ENCODE peak calls at places on chromosomes 13 and 19, in eight cellular contexts. C, G, S, D, L, E, H and N are unnamed samples.

GRCh38 chr13:80217614-80218456 is 123.1 kb downstream of the SPRY2 start:
- DNase-seq in C (no peak), G (no peak), S (no peak), D (peak), L (peak), E (no peak), H (no peak), N (no peak)

GRCh38 chr13:36915891-36916640 is 4.0 kb downstream of the SMAD9 start:
- DNase-seq in C (no peak), G (no peak), S (no peak), D (no peak), L (no peak), E (no peak), H (no peak), N (no peak)

GRCh38 chr13:106919638-106920037 is 351.7 kb upstream of the ARGLU1 start:
- DNase-seq in C (no peak), G (no peak), S (peak), D (no peak), L (no peak), E (no peak), H (no peak), N (no peak)

GRCh38 chr19:31348416-31349159 is 648 bp downstream of the TSHZ3 start:
- DNase-seq in C (no peak), G (no peak), S (peak), D (no peak), L (no peak), E (no peak), H (no peak), N (peak)

GRCh38 chr19:1062387-1063029 is 4.5 kb upstream of the ARHGAP45 start:
- DNase-seq in C (no peak), G (no peak), S (no peak), D (no peak), L (no peak), E (no peak), H (no peak), N (no peak)

GRCh38 chr13:30133554-30133912 is 173.8 kb downstream of the KATNAL1 start:
- DNase-seq in C (no peak), G (no peak), S (no peak), D (no peak), L (no peak), E (no peak), H (no peak), N (no peak)

GRCh38 chr13:105787518-105788085 is 747.9 kb downstream of the EFNB2 start:
- DNase-seq in C (no peak), G (no peak), S (no peak), D (peak), L (no peak), E (no peak), H (no peak), N (no peak)

GRCh38 chr13:52104624-52105023 is 24.2 kb downstream of the NEK5 start:
- DNase-seq in C (no peak), G (no peak), S (no peak), D (no peak), L (no peak), E (no peak), H (no peak), N (no peak)

GRCh38 chr13:26327905-26328304 is 74.0 kb downstream of the CDK8 start:
- DNase-seq in C (no peak), G (no peak), S (no peak), D (peak), L (no peak), E (no peak), H (no peak), N (no peak)

GRCh38 chr19:31810536-31811109 is 461.4 kb upstream of the TSHZ3 start:
- DNase-seq in C (no peak), G (no peak), S (no peak), D (no peak), L (no peak), E (no peak), H (no peak), N (no peak)

GRCh38 chr19:40596608-40597328 is 4.4 kb upstream of the LTBP4 start:
- DNase-seq in C (peak), G (peak), S (peak), D (peak), L (no peak), E (no peak), H (no peak), N (no peak)

GRCh38 chr13:42417624-42418023 is 145.7 kb downstream of the AKAP11 start:
- DNase-seq in C (no peak), G (no peak), S (no peak), D (no peak), L (no peak), E (no peak), H (no peak), N (no peak)

GRCh38 chr19:19356901-19357566 is 36.4 kb downstream of the MAU2 start:
- DNase-seq in C (no peak), G (no peak), S (no peak), D (no peak), L (no peak), E (no peak), H (no peak), N (no peak)

GRCh38 chr13:36124236-36124822 is 6.9 kb downstream of the DCLK1 start:
- DNase-seq in C (no peak), G (no peak), S (no peak), D (peak), L (no peak), E (no peak), H (no peak), N (no peak)

GRCh38 chr13:37369618-37370017 is 228.9 kb downstream of the POSTN start:
- DNase-seq in C (no peak), G (no peak), S (no peak), D (no peak), L (peak), E (no peak), H (no peak), N (no peak)

GRCh38 chr13:64817721-64818120 is 2412.4 kb downstream of the PCDH9 start:
- DNase-seq in C (no peak), G (no peak), S (no peak), D (peak), L (no peak), E (no peak), H (no peak), N (no peak)

GRCh38 chr19:5154129-5154798 is 185.4 kb downstream of the KDM4B start:
- DNase-seq in C (peak), G (peak), S (peak), D (peak), L (no peak), E (no peak), H (peak), N (peak)

GRCh38 chr13:46553886-46554855 is 1.2 kb downstream of the LRCH1 start:
- DNase-seq in C (peak), G (peak), S (peak), D (peak), L (no peak), E (peak), H (peak), N (peak)

GRCh38 chr13:32639502-32640105 is 53.4 kb downstream of the PDS5B start:
- DNase-seq in C (peak), G (peak), S (no peak), D (peak), L (peak), E (peak), H (no peak), N (peak)

GRCh38 chr13:24146961-24147569 is 13.5 kb upstream of the SPATA13 start:
- DNase-seq in C (no peak), G (no peak), S (no peak), D (no peak), L (no peak), E (no peak), H (no peak), N (no peak)

GRCh38 chr13:81140675-81141074 is 799.7 kb upstream of the SPRY2 start:
- DNase-seq in C (no peak), G (peak), S (no peak), D (no peak), L (no peak), E (no peak), H (no peak), N (no peak)

GRCh38 chr19:17946965-17947784 is 14.4 kb downstream of the CCDC124 start:
- DNase-seq in C (no peak), G (no peak), S (no peak), D (no peak), L (no peak), E (no peak), H (no peak), N (peak)
- TF ChIP-seq CTCF in C (no peak), G (no peak), S (no peak), D (no peak), L (no peak), E (no peak), H (no peak), N (no peak)

DNA sequence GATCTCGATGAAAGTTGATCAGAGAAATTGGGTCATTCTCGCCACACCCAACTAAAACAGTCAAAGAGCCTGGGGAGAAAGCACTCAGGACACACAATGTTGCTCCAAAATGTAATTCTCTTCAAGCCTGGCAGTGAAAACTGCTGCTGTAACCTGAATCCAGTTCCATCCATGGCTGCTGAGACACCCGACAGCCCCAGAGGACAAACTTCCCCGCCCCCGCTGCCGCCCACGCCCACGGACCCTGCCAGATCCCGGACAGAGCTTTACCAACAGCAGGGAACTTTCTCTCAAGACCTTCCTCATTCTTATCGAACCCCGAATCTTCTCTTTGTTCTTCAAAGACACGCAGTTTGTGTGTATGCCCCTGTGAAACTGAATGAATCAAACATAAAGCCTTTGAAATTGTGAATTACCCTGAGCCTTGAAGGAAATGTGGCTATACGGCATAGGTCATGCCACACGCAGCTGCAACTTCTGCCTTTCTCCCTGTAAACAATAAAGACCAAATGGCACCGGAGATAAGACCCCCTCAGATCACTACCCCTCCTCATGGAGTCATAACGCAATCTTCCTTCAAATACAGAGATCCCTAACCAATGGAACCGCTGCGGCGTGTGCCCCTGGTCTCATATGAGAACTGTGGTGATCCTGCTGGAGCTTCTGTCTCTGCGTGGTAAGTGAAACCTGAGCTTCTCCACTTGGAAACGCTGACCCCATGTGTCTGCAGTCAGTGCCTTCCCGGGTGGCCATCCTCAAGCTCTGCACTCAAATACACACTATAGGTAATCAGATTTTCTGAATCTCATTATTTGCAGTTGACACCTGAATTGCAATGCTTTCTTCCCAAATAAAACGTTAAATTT is 4.8 kb upstream of the LAMP1 start:
- DNase-seq in C (no peak), G (peak), S (peak), D (peak), L (no peak), E (no peak), H (no peak), N (peak)
- TF ChIP-seq CTCF in C (no peak), G (no peak), S (no peak), D (no peak), L (no peak), E (no peak), H (no peak), N (no peak)

GRCh38 chr13:112711528-112712265 is 21.9 kb downstream of the ATP11A start:
- DNase-seq in C (peak), G (peak), S (peak), D (peak), L (peak), E (peak), H (peak), N (peak)
- TF ChIP-seq CTCF in C (peak), G (peak), S (no peak), D (peak), L (peak), E (no peak), H (peak), N (no peak)

DNA sequence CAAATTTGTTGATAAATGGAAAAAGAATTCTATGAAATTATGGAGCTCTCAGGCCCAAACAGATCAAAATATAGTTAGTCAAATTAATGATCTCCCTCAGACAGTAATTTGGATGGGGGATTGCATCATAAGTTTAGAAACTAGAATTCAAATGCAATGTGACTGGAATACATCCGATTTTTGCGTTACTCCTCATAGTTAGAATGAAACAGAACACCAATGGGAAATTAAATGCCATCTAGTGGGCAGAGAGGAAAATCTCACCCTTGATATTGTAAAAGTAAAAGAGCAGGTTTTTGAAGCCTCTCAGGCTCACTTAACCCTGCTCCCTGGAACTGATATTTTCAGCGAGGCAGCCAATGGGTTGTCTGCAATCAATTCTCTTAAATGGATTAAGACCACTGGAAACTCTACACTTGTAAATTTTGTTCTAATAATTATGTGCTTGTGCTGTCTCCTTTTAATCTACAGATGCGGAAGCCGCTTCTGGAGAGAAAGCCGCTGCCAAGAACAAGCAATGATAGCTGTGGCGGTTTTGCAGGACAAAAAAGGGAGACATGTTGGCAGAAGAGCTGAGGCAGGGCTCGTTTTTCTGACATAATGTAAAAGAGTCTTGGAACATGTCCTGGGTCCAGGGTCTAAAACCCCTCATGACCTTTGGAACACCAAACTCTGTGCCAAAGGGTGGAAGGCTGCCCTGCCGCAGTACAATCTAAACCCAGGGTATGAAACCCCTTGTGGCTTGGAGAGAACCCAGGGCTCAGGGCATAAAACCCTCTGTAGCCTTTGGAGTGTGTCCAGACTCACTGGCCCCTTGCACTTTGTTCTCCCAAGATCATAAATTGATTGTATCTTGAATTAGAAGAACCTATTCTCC is 12.9 kb downstream of the ZNF417 start:
- DNase-seq in C (peak), G (no peak), S (no peak), D (peak), L (no peak), E (no peak), H (no peak), N (no peak)
- TF ChIP-seq CTCF in C (peak), G (peak), S (peak), D (peak), L (peak), E (no peak), H (peak), N (peak)

GRCh38 chr13:110152351-110152750 is 154.6 kb downstream of the COL4A1 start:
- DNase-seq in C (no peak), G (no peak), S (no peak), D (no peak), L (no peak), E (no peak), H (no peak), N (no peak)

GRCh38 chr13:110150384-110151091 is 156.4 kb downstream of the COL4A1 start:
- DNase-seq in C (no peak), G (no peak), S (no peak), D (peak), L (no peak), E (no peak), H (no peak), N (no peak)

GRCh38 chr13:110154370-110155031 is 152.5 kb downstream of the COL4A1 start:
- DNase-seq in C (no peak), G (no peak), S (no peak), D (no peak), L (no peak), E (no peak), H (no peak), N (no peak)

DNA sequence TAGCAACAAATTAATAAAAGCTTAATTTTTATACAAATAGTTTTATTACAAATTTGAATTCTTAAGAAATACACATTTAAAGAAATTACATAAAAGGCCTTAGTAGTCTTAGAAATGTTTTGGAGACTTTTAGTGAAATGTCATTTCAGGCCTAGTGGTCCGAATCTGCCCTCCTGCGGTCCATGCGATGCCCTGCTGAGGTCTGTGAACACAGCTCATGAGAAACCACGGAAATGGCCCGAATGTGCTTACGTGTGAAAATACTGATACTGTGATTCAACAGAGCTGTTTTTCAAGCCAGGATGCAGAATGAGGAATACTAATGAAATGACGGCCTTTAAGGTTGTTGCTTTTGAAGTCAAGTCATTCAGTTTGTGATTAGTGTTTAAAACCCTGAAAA is 157.9 kb downstream of the COL4A1 start:
- DNase-seq in C (no peak), G (no peak), S (no peak), D (no peak), L (no peak), E (no peak), H (no peak), N (no peak)
- TF ChIP-seq CTCF in C (no peak), G (no peak), S (no peak), D (no peak), L (no peak), E (no peak), H (no peak), N (no peak)

GRCh38 chr13:60120617-60121016 is 43.1 kb downstream of the DIAPH3 start:
- DNase-seq in C (no peak), G (no peak), S (no peak), D (no peak), L (no peak), E (no peak), H (no peak), N (no peak)
- TF ChIP-seq CTCF in C (no peak), G (no peak), S (no peak), D (no peak), L (no peak), E (no peak), H (no peak), N (no peak)

GRCh38 chr13:99432637-99433542 is 68.4 kb upstream of the TM9SF2 start:
- DNase-seq in C (peak), G (no peak), S (peak), D (peak), L (no peak), E (peak), H (peak), N (peak)

GRCh38 chr13:99435116-99435515 is 66.2 kb upstream of the TM9SF2 start:
- DNase-seq in C (no peak), G (no peak), S (no peak), D (no peak), L (no peak), E (no peak), H (no peak), N (no peak)

GRCh38 chr13:99436013-99436412 is 65.3 kb upstream of the TM9SF2 start:
- DNase-seq in C (no peak), G (no peak), S (no peak), D (peak), L (no peak), E (no peak), H (no peak), N (peak)

GRCh38 chr13:99433543-99434075 is 67.7 kb upstream of the TM9SF2 start:
- DNase-seq in C (no peak), G (no peak), S (no peak), D (no peak), L (no peak), E (no peak), H (no peak), N (peak)

DNA sequence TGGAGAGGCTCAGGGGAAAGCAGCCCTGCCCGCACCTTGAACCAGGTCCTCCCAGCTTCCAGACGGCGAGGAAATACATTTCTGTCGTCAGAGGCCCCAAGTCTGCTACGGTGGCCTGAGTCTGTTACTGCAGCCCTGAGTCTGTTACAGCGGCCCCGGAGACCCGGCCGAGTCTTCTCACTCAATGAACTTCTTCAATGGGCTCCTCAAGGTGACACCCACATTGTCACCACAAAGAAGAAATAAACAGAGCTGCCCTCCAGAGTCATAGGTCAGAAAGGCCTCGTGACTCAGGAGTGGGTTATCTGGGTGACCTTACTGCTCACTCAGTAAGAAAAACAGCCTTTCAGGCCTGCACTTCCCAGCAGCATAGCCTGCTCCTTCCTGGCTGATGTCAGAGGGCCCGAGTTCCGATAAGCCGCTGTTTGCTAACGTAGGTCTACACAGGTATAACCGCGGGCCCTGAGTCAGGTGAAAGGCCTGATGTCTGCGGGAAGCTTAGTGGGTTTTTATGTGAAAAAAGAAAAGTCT is 66.9 kb upstream of the TM9SF2 start:
- DNase-seq in C (no peak), G (no peak), S (no peak), D (no peak), L (no peak), E (no peak), H (no peak), N (peak)
- TF ChIP-seq CTCF in C (no peak), G (no peak), S (no peak), D (no peak), L (no peak), E (no peak), H (no peak), N (no peak)

GRCh38 chr13:50616101-50616500 is 227.4 kb downstream of the DLEU7 start:
- DNase-seq in C (no peak), G (no peak), S (no peak), D (peak), L (peak), E (no peak), H (no peak), N (no peak)
- TF ChIP-seq CTCF in C (no peak), G (no peak), S (no peak), D (peak), L (no peak), E (no peak), H (no peak), N (no peak)

GRCh38 chr13:43587376-43587775 is 199.4 kb downstream of the ENOX1 start:
- DNase-seq in C (no peak), G (no peak), S (no peak), D (no peak), L (no peak), E (no peak), H (no peak), N (no peak)
- TF ChIP-seq CTCF in C (no peak), G (no peak), S (no peak), D (no peak), L (no peak), E (no peak), H (no peak), N (no peak)